ENCODE peak calls at places on chromosomes 4 and X, in nine cellular contexts. J is IMR-90; G is stimulated activated CD4-positive, alpha-beta T cell treated with anti-CD3 and anti-CD28 coated beads, Interleukin-15, amount 100 ng/mL, for 24 hours; E is psoas muscle; K is H9; B is sciatic nerve; Z is skeletal muscle cell; H is neural crest cell; F is effector memory CD4-positive, alpha-beta T cell. N is an unnamed sample.

GRCh38 chr4:53695540-53696463 is 104.5 kb upstream of the LNX1 start:
- DNase-seq in J (no peak), G (no peak), E (no peak), K (no peak), B (no peak), Z (no peak), H (no peak), F (no peak), N (no peak)

GRCh38 chrX:144006811-144007210 is 122.9 kb downstream of the UBE2NL start:
- DNase-seq in J (no peak), G (no peak), E (no peak), K (no peak), B (no peak), Z (peak; percentile 38), H (no peak), F (no peak), N (no peak)

GRCh38 chrX:20217279-20217678 is 49.4 kb downstream of the RPS6KA3 start:
- DNase-seq in J (peak; percentile 78), G (no peak), E (no peak), K (no peak), B (no peak), Z (peak; percentile 15), H (no peak), F (no peak), N (no peak)

GRCh38 chr4:156677136-156677535 is 294.5 kb downstream of the PDGFC start:
- DNase-seq in J (no peak), G (no peak), E (no peak), K (no peak), B (no peak), Z (peak; percentile 25), H (no peak), F (no peak), N (peak; percentile 0)

GRCh38 chr4:154399259-154399974 is 92.2 kb downstream of the DCHS2 start:
- DNase-seq in J (peak; percentile 8), G (no peak), E (no peak), K (no peak), B (no peak), Z (peak; percentile 31), H (no peak), F (no peak), N (no peak)

GRCh38 chr4:168707205-168707604 is 210.4 kb downstream of the PALLD start:
- DNase-seq in J (peak; percentile 54), G (no peak), E (no peak), K (no peak), B (no peak), Z (no peak), H (no peak), F (no peak), N (no peak)

GRCh38 chrX:133482345-133483041 is 67.2 kb upstream of the GPC4 start:
- DNase-seq in J (peak; percentile 52), G (no peak), E (no peak), K (no peak), B (no peak), Z (peak; percentile 40), H (no peak), F (no peak), N (no peak)

GRCh38 chr4:71396382-71396781 is 57.6 kb downstream of the SLC4A4 start:
- DNase-seq in J (peak; percentile 82), G (no peak), E (no peak), K (no peak), B (no peak), Z (peak; percentile 57), H (no peak), F (no peak), N (no peak)

GRCh38 chr4:134027931-134028330 is 173.7 kb downstream of the PABPC4L start:
- DNase-seq in J (peak; percentile 69), G (no peak), E (no peak), K (no peak), B (no peak), Z (peak; percentile 11), H (no peak), F (no peak), N (no peak)

GRCh38 chr4:7150083-7150635 is 42.2 kb upstream of the SORCS2 start:
- DNase-seq in J (no peak), G (no peak), E (no peak), K (no peak), B (no peak), Z (no peak), H (no peak), F (no peak), N (no peak)

N was measured in OCI-LY7.